ENCODE peak calls at places on chromosome 15, in five cellular contexts. One of them, this sample, is unnamed.

GRCh38 chr15:85556618-85556895 is 176.2 kb downstream of the AKAP13 start:
- DNase-seq in cerebellum: no peak
- DNase-seq in GM06990: no peak
- DNase-seq in upper lobe of right lung: no peak
- DNase-seq in stimulated activated CD4-positive, alpha-beta T cell treated with anti-CD3 and anti-CD28 coated beads, Interleukin-4, amount 100 ng/mL, for 48 hours: no peak
- DNase-seq in this sample: no peak

GRCh38 chr15:89575656-89576416 is 567 bp downstream of the TICRR start:
- DNase-seq in stimulated activated CD4-positive, alpha-beta T cell treated with anti-CD3 and anti-CD28 coated beads, Interleukin-4, amount 100 ng/mL, for 48 hours: peak; percentile 8
- DNase-seq in cerebellum: no peak
- DNase-seq in GM06990: no peak
- DNase-seq in upper lobe of right lung: no peak
- DNase-seq in this sample: peak; percentile 37

GRCh38 chr15:42210703-42211102 is 2.6 kb upstream of the VPS39 start:
- DNase-seq in GM06990: no peak
- DNase-seq in upper lobe of right lung: no peak
- DNase-seq in cerebellum: no peak
- DNase-seq in stimulated activated CD4-positive, alpha-beta T cell treated with anti-CD3 and anti-CD28 coated beads, Interleukin-4, amount 100 ng/mL, for 48 hours: no peak
- DNase-seq in this sample: no peak

GRCh38 chr15:68278345-68279217 is 1.0 kb downstream of the FEM1B start:
- DNase-seq in cerebellum: no peak
- DNase-seq in upper lobe of right lung: no peak
- DNase-seq in stimulated activated CD4-positive, alpha-beta T cell treated with anti-CD3 and anti-CD28 coated beads, Interleukin-4, amount 100 ng/mL, for 48 hours: peak; percentile 59
- DNase-seq in GM06990: no peak
- DNase-seq in this sample: peak; percentile 54

GRCh38 chr15:45521596-45522167 is 873 bp downstream of the SLC30A4 start:
- DNase-seq in stimulated activated CD4-positive, alpha-beta T cell treated with anti-CD3 and anti-CD28 coated beads, Interleukin-4, amount 100 ng/mL, for 48 hours: no peak
- DNase-seq in GM06990: peak; percentile 20
- DNase-seq in cerebellum: peak; percentile 33
- DNase-seq in upper lobe of right lung: no peak
- DNase-seq in this sample: peak; percentile 28

GRCh38 chr15:99431661-99432091 is 134.1 kb upstream of the MEF2A start:
- DNase-seq in upper lobe of right lung: peak; percentile 37
- DNase-seq in GM06990: no peak
- DNase-seq in stimulated activated CD4-positive, alpha-beta T cell treated with anti-CD3 and anti-CD28 coated beads, Interleukin-4, amount 100 ng/mL, for 48 hours: no peak
- DNase-seq in cerebellum: no peak
- DNase-seq in this sample: no peak

GRCh38 chr15:57649138-57649537 is 57.4 kb upstream of the POLR2M start:
- DNase-seq in GM06990: no peak
- DNase-seq in stimulated activated CD4-positive, alpha-beta T cell treated with anti-CD3 and anti-CD28 coated beads, Interleukin-4, amount 100 ng/mL, for 48 hours: no peak
- DNase-seq in upper lobe of right lung: no peak
- DNase-seq in cerebellum: no peak
- DNase-seq in this sample: peak; percentile 97

GRCh38 chr15:29566914-29567313 is 255.4 kb downstream of the TJP1 start:
- DNase-seq in cerebellum: no peak
- DNase-seq in upper lobe of right lung: no peak
- DNase-seq in stimulated activated CD4-positive, alpha-beta T cell treated with anti-CD3 and anti-CD28 coated beads, Interleukin-4, amount 100 ng/mL, for 48 hours: no peak
- DNase-seq in GM06990: no peak
- DNase-seq in this sample: no peak

This sample was measured in mammary epithelial cell.